ENCODE peak calls at places on chromosomes 2 and 18, in nine cellular contexts. J is stomach, L is right atrium auricular region, V is HFFc6, P is fibroblast of lung, B is astrocyte, D is neural crest cell, X is AG09309, Y is esophagus squamous epithelium. Q is an unnamed sample.

GRCh38 chr2:217065695-217066405 is 206.0 kb upstream of the TNP1 start:
- DNase-seq in J (no peak), L (no peak), V (peak), P (peak), B (peak), D (no peak), X (peak), Y (no peak), Q (no peak)

GRCh38 chr2:10191554-10191953 is 69.0 kb downstream of the RRM2 start:
- DNase-seq in J (no peak), L (no peak), V (no peak), P (no peak), B (no peak), D (no peak), X (no peak), Y (no peak), Q (no peak)

GRCh38 chr2:115910270-115910669 is 1467.8 kb downstream of the DPP10 start:
- DNase-seq in J (no peak), L (no peak), V (no peak), P (no peak), B (no peak), D (peak), X (no peak), Y (no peak), Q (no peak)

GRCh38 chr2:144156736-144157645 is 362.9 kb downstream of the ZEB2 start:
- DNase-seq in J (no peak), L (no peak), V (no peak), P (no peak), B (no peak), D (no peak), X (no peak), Y (no peak), Q (no peak)

GRCh38 chr2:204108874-204109295 is 172.3 kb downstream of the ICOS start:
- DNase-seq in J (no peak), L (no peak), V (no peak), P (no peak), B (no peak), D (no peak), X (no peak), Y (no peak), Q (no peak)

GRCh38 chr2:181678744-181679543 is 1.4 kb downstream of the NEUROD1 start:
- DNase-seq in J (no peak), L (no peak), V (no peak), P (peak), B (no peak), D (no peak), X (no peak), Y (no peak), Q (no peak)

GRCh38 chr2:72515696-72516095 is 310.1 kb downstream of the EXOC6B start:
- DNase-seq in J (no peak), L (no peak), V (peak), P (no peak), B (peak), D (no peak), X (no peak), Y (no peak), Q (no peak)

GRCh38 chr2:74037379-74037860 is 52.7 kb downstream of the TET3 start:
- DNase-seq in J (no peak), L (no peak), V (no peak), P (peak), B (peak), D (no peak), X (no peak), Y (no peak), Q (no peak)

GRCh38 chr2:75031906-75032803 is 73.7 kb downstream of the POLE4 start:
- DNase-seq in J (no peak), L (no peak), V (no peak), P (no peak), B (no peak), D (no peak), X (no peak), Y (no peak), Q (no peak)

GRCh38 chr2:95374029-95374428 is 28.5 kb upstream of the FAHD2A start:
- DNase-seq in J (no peak), L (no peak), V (no peak), P (no peak), B (no peak), D (no peak), X (no peak), Y (no peak), Q (peak)

GRCh38 chr18:50678651-50679415 is 118.9 kb downstream of the MAPK4 start:
- DNase-seq in J (no peak), L (no peak), V (no peak), P (no peak), B (no peak), D (no peak), X (no peak), Y (no peak), Q (no peak)

GRCh38 chr2:202237787-202238233 is 587 bp downstream of the SUMO1 start:
- DNase-seq in J (no peak), L (no peak), V (peak), P (peak), B (peak), D (peak), X (no peak), Y (no peak), Q (no peak)

GRCh38 chr2:9791711-9792110 is 51.6 kb upstream of the TAF1B start:
- DNase-seq in J (no peak), L (no peak), V (no peak), P (no peak), B (no peak), D (no peak), X (no peak), Y (no peak), Q (no peak)

GRCh38 chr2:159351977-159352376 is 65.5 kb upstream of the WDSUB1 start:
- DNase-seq in J (no peak), L (no peak), V (no peak), P (no peak), B (no peak), D (no peak), X (no peak), Y (no peak), Q (no peak)

GRCh38 chr2:23273786-23274185 is 111.2 kb upstream of the KLHL29 start:
- DNase-seq in J (no peak), L (no peak), V (no peak), P (no peak), B (no peak), D (no peak), X (no peak), Y (no peak), Q (no peak)

GRCh38 chr2:192029089-192029488 is 165.6 kb downstream of the TMEFF2 start:
- DNase-seq in J (no peak), L (no peak), V (peak), P (peak), B (no peak), D (no peak), X (no peak), Y (no peak), Q (no peak)

GRCh38 chr2:8312221-8312620 is 369.6 kb upstream of the ID2 start:
- DNase-seq in J (no peak), L (no peak), V (no peak), P (no peak), B (no peak), D (no peak), X (no peak), Y (no peak), Q (no peak)

GRCh38 chr2:10325278-10326145 is 22.8 kb downstream of the HPCAL1 start:
- DNase-seq in J (no peak), L (no peak), V (no peak), P (no peak), B (no peak), D (no peak), X (no peak), Y (no peak), Q (no peak)

GRCh38 chr2:8685697-8686358 is 4.0 kb downstream of the ID2 start:
- DNase-seq in J (peak), L (peak), V (no peak), P (peak), B (no peak), D (peak), X (no peak), Y (no peak), Q (peak)

DNA sequence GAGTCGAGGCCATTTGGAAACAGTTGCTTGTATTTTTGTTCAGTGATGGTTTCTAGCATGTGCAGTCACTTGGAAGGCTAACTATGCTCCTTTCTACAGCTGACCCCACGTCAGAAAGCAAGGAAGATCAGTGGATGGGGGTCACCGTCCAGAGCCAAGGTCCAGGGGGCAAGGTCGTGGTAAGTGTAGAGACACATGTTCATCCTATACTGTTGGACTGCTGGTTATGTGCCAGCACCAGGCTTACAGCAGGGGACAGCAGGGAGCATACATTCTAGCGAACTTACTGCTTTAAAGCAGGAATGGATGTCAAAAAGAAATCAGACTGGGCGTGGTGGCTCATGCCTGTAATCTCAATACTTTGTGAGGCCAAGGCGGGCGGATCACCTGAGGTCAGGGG is 40.0 kb downstream of the ITGA6 start:
- DNase-seq in J (no peak), L (no peak), V (no peak), P (no peak), B (no peak), D (no peak), X (no peak), Y (no peak), Q (no peak)
- TF ChIP-seq CTCF in J (no peak), L (no peak), V (peak), P (peak), B (no peak), D (peak), X (no peak), Y (no peak), Q (no peak)

GRCh38 chr2:205352593-205352992 is 329.7 kb upstream of the NRP2 start:
- DNase-seq in J (no peak), L (no peak), V (peak), P (peak), B (peak), D (no peak), X (peak), Y (no peak), Q (no peak)

GRCh38 chr2:205343103-205343502 is 339.2 kb upstream of the NRP2 start:
- DNase-seq in J (no peak), L (no peak), V (no peak), P (no peak), B (no peak), D (no peak), X (no peak), Y (no peak), Q (no peak)

GRCh38 chr2:205352120-205352519 is 330.2 kb upstream of the NRP2 start:
- DNase-seq in J (no peak), L (no peak), V (no peak), P (no peak), B (no peak), D (no peak), X (no peak), Y (no peak), Q (no peak)

DNA sequence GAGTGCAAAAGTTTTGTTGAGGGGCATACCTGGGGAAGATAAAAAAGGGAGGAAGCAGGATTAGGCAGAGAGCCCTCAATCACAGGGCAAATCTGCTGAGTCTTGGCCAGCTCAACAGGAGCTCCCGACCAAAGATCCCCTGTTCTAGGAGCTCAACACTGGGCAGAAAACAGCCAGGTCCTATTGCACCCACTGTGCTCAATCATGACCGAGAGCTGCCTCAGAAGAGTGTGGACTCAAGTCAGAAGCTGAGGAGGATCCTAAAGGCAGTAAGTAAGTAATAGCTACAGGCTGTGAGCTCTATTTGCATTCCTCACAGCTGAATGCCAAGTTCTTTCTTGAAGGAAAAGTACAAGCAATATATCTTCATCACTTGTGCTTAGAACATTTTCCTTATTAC is 334.4 kb upstream of the NRP2 start:
- DNase-seq in J (no peak), L (no peak), V (no peak), P (no peak), B (no peak), D (no peak), X (no peak), Y (no peak), Q (no peak)
- TF ChIP-seq CTCF in J (no peak), L (no peak), V (no peak), P (no peak), B (no peak), D (no peak), X (no peak), Y (no peak), Q (no peak)

DNA sequence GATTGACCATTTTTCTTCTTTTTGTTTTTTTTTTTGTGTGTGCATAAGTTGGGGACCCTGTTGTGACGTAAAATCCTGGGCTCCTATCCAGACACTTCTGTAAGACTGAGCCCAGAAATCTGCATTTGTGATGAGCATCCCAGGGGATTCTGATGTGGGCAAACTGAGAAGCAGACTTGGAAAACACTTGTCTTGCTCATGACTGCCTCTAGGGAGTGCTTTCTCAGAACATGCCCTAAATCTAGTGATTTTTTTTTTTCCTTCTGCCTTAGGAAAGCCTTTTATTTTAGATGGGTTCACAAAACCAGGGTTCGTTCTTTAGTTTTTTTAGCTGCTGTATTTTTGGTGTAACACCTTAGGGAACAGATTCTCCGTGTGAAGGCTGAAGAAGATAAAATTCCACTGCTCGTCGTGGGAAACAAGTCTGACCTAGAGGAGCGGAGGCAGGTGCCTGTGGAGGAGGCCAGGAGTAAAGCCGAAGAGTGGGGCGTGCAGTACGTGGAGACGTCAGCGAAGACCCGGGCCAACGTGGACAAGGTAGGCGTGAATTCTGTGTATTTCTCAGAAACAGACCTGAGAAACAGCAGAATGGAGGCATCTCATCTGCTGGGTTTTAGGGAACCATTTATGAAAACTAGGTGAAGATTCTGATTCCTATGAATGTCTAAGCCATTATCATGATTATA is 36.7 kb downstream of the RALB start:
- DNase-seq in J (no peak), L (no peak), V (no peak), P (no peak), B (no peak), D (no peak), X (no peak), Y (no peak), Q (no peak)
- TF ChIP-seq CTCF in J (no peak), L (no peak), V (peak), P (peak), B (peak), D (peak), X (no peak), Y (no peak), Q (no peak)

GRCh38 chr2:69173706-69174105 is 160.7 kb downstream of the ANTXR1 start:
- DNase-seq in J (no peak), L (no peak), V (no peak), P (no peak), B (no peak), D (no peak), X (no peak), Y (no peak), Q (no peak)
- TF ChIP-seq CTCF in J (no peak), L (no peak), V (no peak), P (no peak), B (no peak), D (no peak), X (no peak), Y (no peak), Q (no peak)

DNA sequence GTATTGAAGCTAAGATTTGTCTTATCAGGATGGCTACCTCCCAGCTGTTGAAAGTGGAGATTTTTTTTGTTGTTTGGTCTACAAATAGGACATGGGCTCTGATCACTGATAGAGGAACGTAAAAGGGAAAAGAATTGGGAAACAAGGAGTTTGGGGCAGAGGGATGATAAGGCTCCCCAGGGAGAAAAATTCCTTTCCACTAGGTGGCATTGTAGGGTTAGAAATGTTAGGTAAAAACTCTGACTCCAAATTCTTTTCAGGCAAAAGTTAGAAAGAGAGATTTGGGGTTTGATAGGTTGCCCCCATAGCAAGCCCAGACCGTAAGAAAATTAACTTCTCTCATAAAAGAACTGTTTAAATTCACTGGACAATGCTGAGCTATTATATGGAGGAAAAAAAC is 19.8 kb downstream of the CMPK2 start:
- DNase-seq in J (no peak), L (no peak), V (no peak), P (no peak), B (no peak), D (no peak), X (no peak), Y (no peak), Q (no peak)
- TF ChIP-seq CTCF in J (no peak), L (no peak), V (no peak), P (no peak), B (no peak), D (no peak), X (no peak), Y (peak), Q (no peak)

DNA sequence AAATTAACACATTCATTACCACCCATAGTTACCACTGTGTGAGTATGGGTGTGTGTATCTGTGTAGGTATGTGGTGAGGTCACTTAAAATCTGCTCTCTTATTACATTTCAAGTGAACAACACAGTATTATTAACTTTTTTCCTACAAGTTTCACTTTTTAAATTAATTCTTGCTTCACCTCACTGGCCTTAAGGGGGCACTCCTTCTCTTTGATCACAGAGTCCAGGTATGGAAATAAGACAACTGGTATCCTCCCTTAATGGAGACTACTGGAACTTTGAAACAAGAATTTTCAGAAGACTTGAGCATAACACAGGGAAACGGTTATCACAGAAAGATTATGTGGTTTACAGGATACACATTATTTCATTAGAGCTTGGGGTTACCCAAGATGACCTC is 255.8 kb downstream of the ASXL3 start:
- DNase-seq in J (no peak), L (no peak), V (no peak), P (no peak), B (no peak), D (no peak), X (no peak), Y (no peak), Q (no peak)
- TF ChIP-seq CTCF in J (no peak), L (no peak), V (no peak), P (no peak), B (no peak), D (no peak), X (no peak), Y (no peak), Q (no peak)

GRCh38 chr2:241637233-241638062 is at the start of gene ATG4B:
- DNase-seq in J (peak), L (peak), V (peak), P (peak), B (peak), D (peak), X (peak), Y (no peak), Q (peak)
- TF ChIP-seq CTCF in J (no peak), L (no peak), V (no peak), P (no peak), B (no peak), D (no peak), X (no peak), Y (no peak), Q (no peak)

GRCh38 chr2:31191931-31192330 is 25.4 kb downstream of the CAPN14 start:
- DNase-seq in J (no peak), L (no peak), V (no peak), P (no peak), B (no peak), D (no peak), X (no peak), Y (no peak), Q (no peak)

GRCh38 chr2:31192396-31193065 is 24.8 kb downstream of the CAPN14 start:
- DNase-seq in J (no peak), L (no peak), V (no peak), P (no peak), B (no peak), D (no peak), X (no peak), Y (no peak), Q (no peak)

GRCh38 chr2:31193066-31193396 is 24.3 kb downstream of the CAPN14 start:
- DNase-seq in J (no peak), L (no peak), V (no peak), P (no peak), B (no peak), D (no peak), X (no peak), Y (no peak), Q (no peak)

GRCh38 chr2:31196622-31197021 is 20.7 kb downstream of the CAPN14 start:
- DNase-seq in J (no peak), L (no peak), V (no peak), P (no peak), B (no peak), D (no peak), X (no peak), Y (no peak), Q (no peak)

GRCh38 chr2:31193806-31194205 is 23.5 kb downstream of the CAPN14 start:
- DNase-seq in J (no peak), L (peak), V (no peak), P (no peak), B (no peak), D (no peak), X (no peak), Y (no peak), Q (no peak)
- TF ChIP-seq CTCF in J (no peak), L (no peak), V (no peak), P (no peak), B (no peak), D (no peak), X (no peak), Y (no peak), Q (no peak)

GRCh38 chr2:31248139-31248538 is 14.2 kb downstream of the EHD3 start:
- DNase-seq in J (no peak), L (no peak), V (no peak), P (no peak), B (no peak), D (no peak), X (no peak), Y (no peak), Q (no peak)
- TF ChIP-seq CTCF in J (no peak), L (no peak), V (no peak), P (no peak), B (no peak), D (no peak), X (no peak), Y (no peak), Q (no peak)